ENCODE peak calls at places on chromosomes 3 and 15, in ten cellular contexts. I is KG1; R is T-helper 2 cell; Z is effector memory CD8-positive, alpha-beta T cell; X is CD4-positive, alpha-beta T cell; J is ACHN; L is GM06990; G is endothelial cell; P is Jurkat, Clone E6-1; S is CD4-positive, CD25-positive, alpha-beta regulatory T cell. U is an unnamed sample.

GRCh38 chr3:62923092-62923491 is 47.9 kb upstream of the CADPS start:
- DNase-seq in I (no peak), R (no peak), Z (no peak), X (no peak), J (no peak), L (no peak), G (no peak), P (no peak), S (no peak), U (no peak)

GRCh38 chr3:13263770-13264467 is 156.2 kb downstream of the NUP210 start:
- DNase-seq in I (no peak), R (no peak), Z (no peak), X (no peak), J (no peak), L (no peak), G (no peak), P (no peak), S (no peak), U (no peak)

GRCh38 chr3:25621087-25621486 is 43.6 kb downstream of the TOP2B start:
- DNase-seq in I (no peak), R (no peak), Z (no peak), X (no peak), J (no peak), L (no peak), G (no peak), P (no peak), S (no peak), U (no peak)

GRCh38 chr15:63369766-63370165 is 11.9 kb downstream of the CA12 start:
- DNase-seq in I (no peak), R (no peak), Z (no peak), X (no peak), J (no peak), L (no peak), G (no peak), P (no peak), S (no peak), U (no peak)

GRCh38 chr3:58177747-58178527 is 32.8 kb downstream of the DNASE1L3 start:
- DNase-seq in I (peak), R (peak), Z (peak), X (peak), J (peak), L (peak), G (peak), P (peak), S (peak), U (peak)

GRCh38 chr15:90705212-90705611 is 11.9 kb upstream of the BLM start:
- DNase-seq in I (no peak), R (no peak), Z (no peak), X (no peak), J (no peak), L (no peak), G (no peak), P (no peak), S (no peak), U (no peak)

GRCh38 chr3:49671291-49672288 is 2.6 kb upstream of the APEH start:
- DNase-seq in I (no peak), R (peak), Z (peak), X (peak), J (peak), L (peak), G (peak), P (peak), S (peak), U (peak)

GRCh38 chr3:31227152-31227581 is 305.6 kb upstream of the STT3B start:
- DNase-seq in I (peak), R (peak), Z (peak), X (no peak), J (no peak), L (peak), G (no peak), P (peak), S (peak), U (peak)

GRCh38 chr3:47103619-47104018 is 60.3 kb downstream of the SETD2 start:
- DNase-seq in I (no peak), R (no peak), Z (no peak), X (no peak), J (no peak), L (no peak), G (no peak), P (no peak), S (no peak), U (no peak)

GRCh38 chr3:44957986-44958385 is 18.0 kb downstream of the ZDHHC3 start:
- DNase-seq in I (no peak), R (no peak), Z (no peak), X (no peak), J (no peak), L (no peak), G (no peak), P (no peak), S (no peak), U (no peak)

GRCh38 chr3:14179795-14180194 is 1.2 kb downstream of the LSM3 start:
- DNase-seq in I (no peak), R (no peak), Z (no peak), X (no peak), J (no peak), L (no peak), G (no peak), P (no peak), S (no peak), U (no peak)

GRCh38 chr3:107426223-107426622 is 49.0 kb downstream of the CCDC54 start:
- DNase-seq in I (no peak), R (no peak), Z (no peak), X (no peak), J (no peak), L (no peak), G (no peak), P (no peak), S (no peak), U (no peak)

GRCh38 chr15:85316244-85316934 is 64.0 kb upstream of the AKAP13 start:
- DNase-seq in I (no peak), R (peak), Z (no peak), X (no peak), J (no peak), L (no peak), G (no peak), P (peak), S (peak), U (no peak)

GRCh38 chr3:127747751-127748521 is 74.4 kb downstream of the MGLL start:
- DNase-seq in I (no peak), R (no peak), Z (no peak), X (no peak), J (peak), L (no peak), G (no peak), P (no peak), S (no peak), U (no peak)

GRCh38 chr3:113948015-113948917 is 453 bp downstream of the ZDHHC23 start:
- DNase-seq in I (no peak), R (peak), Z (peak), X (no peak), J (peak), L (peak), G (peak), P (no peak), S (peak), U (peak)

GRCh38 chr15:101371519-101371918 is 76.5 kb upstream of the SNRPA1 start:
- DNase-seq in I (no peak), R (no peak), Z (no peak), X (no peak), J (no peak), L (no peak), G (no peak), P (no peak), S (no peak), U (no peak)

GRCh38 chr3:71504250-71505036 is 79.1 kb downstream of the FOXP1 start:
- DNase-seq in I (no peak), R (peak), Z (no peak), X (no peak), J (peak), L (no peak), G (no peak), P (no peak), S (no peak), U (no peak)

GRCh38 chr3:36166477-36166876 is 213.8 kb upstream of the STAC start:
- DNase-seq in I (no peak), R (no peak), Z (no peak), X (no peak), J (peak), L (no peak), G (no peak), P (no peak), S (no peak), U (no peak)

GRCh38 chr3:12046406-12046805 is 42.2 kb downstream of the SYN2 start:
- DNase-seq in I (no peak), R (no peak), Z (no peak), X (no peak), J (no peak), L (no peak), G (no peak), P (no peak), S (no peak), U (no peak)

GRCh38 chr3:125334675-125335560 is 40.2 kb downstream of the ZNF148 start:
- DNase-seq in I (no peak), R (no peak), Z (no peak), X (no peak), J (no peak), L (no peak), G (no peak), P (no peak), S (no peak), U (no peak)

GRCh38 chr3:197356275-197356674 is 57.9 kb upstream of the DLG1 start:
- DNase-seq in I (no peak), R (no peak), Z (no peak), X (no peak), J (peak), L (no peak), G (no peak), P (no peak), S (no peak), U (no peak)

GRCh38 chr15:66800584-66801235 is 98.7 kb downstream of the SMAD6 start:
- DNase-seq in I (no peak), R (no peak), Z (no peak), X (no peak), J (no peak), L (no peak), G (no peak), P (no peak), S (no peak), U (no peak)

GRCh38 chr3:5053021-5053831 is 68.9 kb upstream of the ARL8B start:
- DNase-seq in I (no peak), R (no peak), Z (no peak), X (no peak), J (no peak), L (no peak), G (no peak), P (no peak), S (no peak), U (no peak)

GRCh38 chr15:83324799-83325198 is 40.3 kb upstream of the BNC1 start:
- DNase-seq in I (no peak), R (no peak), Z (no peak), X (no peak), J (no peak), L (no peak), G (no peak), P (no peak), S (no peak), U (no peak)

GRCh38 chr15:74453925-74454763 is 6.8 kb downstream of the UBL7 start:
- DNase-seq in I (no peak), R (peak), Z (no peak), X (no peak), J (no peak), L (no peak), G (no peak), P (peak), S (no peak), U (no peak)

GRCh38 chr3:57949344-57949743 is 58.9 kb upstream of the FLNB start:
- DNase-seq in I (no peak), R (no peak), Z (no peak), X (no peak), J (no peak), L (no peak), G (no peak), P (no peak), S (no peak), U (no peak)

GRCh38 chr15:26866298-26867198 is at the start of gene GABRA5:
- DNase-seq in I (no peak), R (no peak), Z (no peak), X (no peak), J (peak), L (no peak), G (peak), P (no peak), S (no peak), U (no peak)

GRCh38 chr3:115922681-115923347 is 299.5 kb downstream of the GAP43 start:
- DNase-seq in I (no peak), R (no peak), Z (no peak), X (no peak), J (peak), L (no peak), G (peak), P (no peak), S (no peak), U (no peak)

GRCh38 chr15:25730918-25731317 is 132.2 kb downstream of the ATP10A start:
- DNase-seq in I (no peak), R (no peak), Z (no peak), X (no peak), J (no peak), L (no peak), G (no peak), P (no peak), S (no peak), U (no peak)

GRCh38 chr3:190626951-190627620 is 113.2 kb downstream of the IL1RAP start:
- DNase-seq in I (no peak), R (no peak), Z (no peak), X (no peak), J (no peak), L (no peak), G (no peak), P (no peak), S (no peak), U (no peak)

GRCh38 chr3:13087320-13087985 is 14.2 kb upstream of the IQSEC1 start:
- DNase-seq in I (no peak), R (no peak), Z (no peak), X (no peak), J (no peak), L (no peak), G (no peak), P (no peak), S (no peak), U (no peak)

GRCh38 chr15:77186518-77187095 is 115.7 kb upstream of the TSPAN3 start:
- DNase-seq in I (peak), R (peak), Z (peak), X (no peak), J (peak), L (no peak), G (no peak), P (peak), S (no peak), U (no peak)

GRCh38 chr15:44812029-44812517 is 75.7 kb downstream of the TRIM69 start:
- DNase-seq in I (no peak), R (no peak), Z (no peak), X (no peak), J (no peak), L (no peak), G (no peak), P (no peak), S (no peak), U (no peak)

GRCh38 chr15:80242802-80243201 is 9.2 kb downstream of the CTXND1 start:
- DNase-seq in I (no peak), R (no peak), Z (no peak), X (no peak), J (no peak), L (no peak), G (no peak), P (no peak), S (no peak), U (no peak)

GRCh38 chr3:55564709-55565108 is 77.6 kb upstream of the WNT5A start:
- DNase-seq in I (no peak), R (no peak), Z (no peak), X (no peak), J (no peak), L (no peak), G (no peak), P (no peak), S (no peak), U (no peak)

GRCh38 chr15:63371297-63371918 is 10.2 kb downstream of the CA12 start:
- DNase-seq in I (no peak), R (no peak), Z (no peak), X (no peak), J (no peak), L (no peak), G (no peak), P (no peak), S (no peak), U (no peak)